ENCODE peak calls at places on chromosomes 12 and 14, in five cellular contexts. One of them, this sample, is unnamed.

GRCh38 chr12:25458047-25458552 is 95.0 kb downstream of the LMNTD1 start:
- DNase-seq in CD8-positive, alpha-beta memory T cell: no peak
- DNase-seq in frontal cortex: peak
- DNase-seq in activated T-helper 1 cell treated with anti-CD3 and anti-CD28 coated beads, Interleukin-12 subunit alpha, Interleukin-12 subunit beta, Interleukin-2, Interleukin-4 antibody, amounts not matched to agents 30 ng/mL and 10 ng/mL and 1 ng/mL, durations not matched to agents 14 hours and 24 hours and 36 hours: no peak
- DNase-seq in NCI-H510A treated with DMSO at 0.1 percent for 48 hours: no peak
- DNase-seq in this sample: no peak

GRCh38 chr14:83441801-83442200 is 1908.1 kb upstream of the SEL1L start:
- DNase-seq in activated T-helper 1 cell treated with anti-CD3 and anti-CD28 coated beads, Interleukin-12 subunit alpha, Interleukin-12 subunit beta, Interleukin-2, Interleukin-4 antibody, amounts not matched to agents 30 ng/mL and 10 ng/mL and 1 ng/mL, durations not matched to agents 14 hours and 24 hours and 36 hours: no peak
- DNase-seq in CD8-positive, alpha-beta memory T cell: no peak
- DNase-seq in frontal cortex: no peak
- DNase-seq in NCI-H510A treated with DMSO at 0.1 percent for 48 hours: no peak
- DNase-seq in this sample: no peak

GRCh38 chr14:101507306-101508150 is 53.8 kb upstream of the DIO3 start:
- DNase-seq in NCI-H510A treated with DMSO at 0.1 percent for 48 hours: no peak
- DNase-seq in frontal cortex: no peak
- DNase-seq in CD8-positive, alpha-beta memory T cell: no peak
- DNase-seq in activated T-helper 1 cell treated with anti-CD3 and anti-CD28 coated beads, Interleukin-12 subunit alpha, Interleukin-12 subunit beta, Interleukin-2, Interleukin-4 antibody, amounts not matched to agents 30 ng/mL and 10 ng/mL and 1 ng/mL, durations not matched to agents 14 hours and 24 hours and 36 hours: no peak
- DNase-seq in this sample: no peak

GRCh38 chr12:100141666-100141997 is 1.0 kb downstream of the BLTP3B start:
- DNase-seq in frontal cortex: no peak
- DNase-seq in CD8-positive, alpha-beta memory T cell: no peak
- DNase-seq in NCI-H510A treated with DMSO at 0.1 percent for 48 hours: no peak
- DNase-seq in activated T-helper 1 cell treated with anti-CD3 and anti-CD28 coated beads, Interleukin-12 subunit alpha, Interleukin-12 subunit beta, Interleukin-2, Interleukin-4 antibody, amounts not matched to agents 30 ng/mL and 10 ng/mL and 1 ng/mL, durations not matched to agents 14 hours and 24 hours and 36 hours: peak
- DNase-seq in this sample: no peak

GRCh38 chr14:24053548-24054323 is 1.9 kb downstream of the CARMIL3 start:
- DNase-seq in CD8-positive, alpha-beta memory T cell: no peak
- DNase-seq in activated T-helper 1 cell treated with anti-CD3 and anti-CD28 coated beads, Interleukin-12 subunit alpha, Interleukin-12 subunit beta, Interleukin-2, Interleukin-4 antibody, amounts not matched to agents 30 ng/mL and 10 ng/mL and 1 ng/mL, durations not matched to agents 14 hours and 24 hours and 36 hours: no peak
- DNase-seq in frontal cortex: no peak
- DNase-seq in NCI-H510A treated with DMSO at 0.1 percent for 48 hours: no peak
- DNase-seq in this sample: no peak

GRCh38 chr12:65656156-65656885 is 168.0 kb upstream of the HMGA2 start:
- DNase-seq in frontal cortex: no peak
- DNase-seq in NCI-H510A treated with DMSO at 0.1 percent for 48 hours: no peak
- DNase-seq in activated T-helper 1 cell treated with anti-CD3 and anti-CD28 coated beads, Interleukin-12 subunit alpha, Interleukin-12 subunit beta, Interleukin-2, Interleukin-4 antibody, amounts not matched to agents 30 ng/mL and 10 ng/mL and 1 ng/mL, durations not matched to agents 14 hours and 24 hours and 36 hours: no peak
- DNase-seq in CD8-positive, alpha-beta memory T cell: no peak
- DNase-seq in this sample: no peak

GRCh38 chr12:87119713-87120112 is 863.5 kb upstream of the MGAT4C start:
- DNase-seq in CD8-positive, alpha-beta memory T cell: no peak
- DNase-seq in activated T-helper 1 cell treated with anti-CD3 and anti-CD28 coated beads, Interleukin-12 subunit alpha, Interleukin-12 subunit beta, Interleukin-2, Interleukin-4 antibody, amounts not matched to agents 30 ng/mL and 10 ng/mL and 1 ng/mL, durations not matched to agents 14 hours and 24 hours and 36 hours: no peak
- DNase-seq in NCI-H510A treated with DMSO at 0.1 percent for 48 hours: no peak
- DNase-seq in frontal cortex: no peak
- DNase-seq in this sample: no peak

GRCh38 chr12:73361156-73361866 is 1089.1 kb downstream of the TRHDE start:
- DNase-seq in CD8-positive, alpha-beta memory T cell: no peak
- DNase-seq in activated T-helper 1 cell treated with anti-CD3 and anti-CD28 coated beads, Interleukin-12 subunit alpha, Interleukin-12 subunit beta, Interleukin-2, Interleukin-4 antibody, amounts not matched to agents 30 ng/mL and 10 ng/mL and 1 ng/mL, durations not matched to agents 14 hours and 24 hours and 36 hours: no peak
- DNase-seq in NCI-H510A treated with DMSO at 0.1 percent for 48 hours: no peak
- DNase-seq in frontal cortex: no peak
- DNase-seq in this sample: no peak

GRCh38 chr12:15152456-15152855 is 68.8 kb downstream of the RERG start:
- DNase-seq in frontal cortex: no peak
- DNase-seq in activated T-helper 1 cell treated with anti-CD3 and anti-CD28 coated beads, Interleukin-12 subunit alpha, Interleukin-12 subunit beta, Interleukin-2, Interleukin-4 antibody, amounts not matched to agents 30 ng/mL and 10 ng/mL and 1 ng/mL, durations not matched to agents 14 hours and 24 hours and 36 hours: no peak
- DNase-seq in CD8-positive, alpha-beta memory T cell: no peak
- DNase-seq in NCI-H510A treated with DMSO at 0.1 percent for 48 hours: no peak
- DNase-seq in this sample: no peak

GRCh38 chr12:31323466-31324115 is 2.4 kb downstream of the SINHCAF start:
- DNase-seq in frontal cortex: no peak
- DNase-seq in activated T-helper 1 cell treated with anti-CD3 and anti-CD28 coated beads, Interleukin-12 subunit alpha, Interleukin-12 subunit beta, Interleukin-2, Interleukin-4 antibody, amounts not matched to agents 30 ng/mL and 10 ng/mL and 1 ng/mL, durations not matched to agents 14 hours and 24 hours and 36 hours: no peak
- DNase-seq in CD8-positive, alpha-beta memory T cell: no peak
- DNase-seq in NCI-H510A treated with DMSO at 0.1 percent for 48 hours: no peak
- DNase-seq in this sample: no peak

GRCh38 chr12:111228916-111229666 is 139.8 kb downstream of the PHETA1 start:
- DNase-seq in activated T-helper 1 cell treated with anti-CD3 and anti-CD28 coated beads, Interleukin-12 subunit alpha, Interleukin-12 subunit beta, Interleukin-2, Interleukin-4 antibody, amounts not matched to agents 30 ng/mL and 10 ng/mL and 1 ng/mL, durations not matched to agents 14 hours and 24 hours and 36 hours: no peak
- DNase-seq in frontal cortex: no peak
- DNase-seq in NCI-H510A treated with DMSO at 0.1 percent for 48 hours: no peak
- DNase-seq in CD8-positive, alpha-beta memory T cell: no peak
- DNase-seq in this sample: no peak

GRCh38 chr12:83826112-83826511 is 1086.5 kb downstream of the SLC6A15 start:
- DNase-seq in NCI-H510A treated with DMSO at 0.1 percent for 48 hours: no peak
- DNase-seq in frontal cortex: no peak
- DNase-seq in CD8-positive, alpha-beta memory T cell: no peak
- DNase-seq in activated T-helper 1 cell treated with anti-CD3 and anti-CD28 coated beads, Interleukin-12 subunit alpha, Interleukin-12 subunit beta, Interleukin-2, Interleukin-4 antibody, amounts not matched to agents 30 ng/mL and 10 ng/mL and 1 ng/mL, durations not matched to agents 14 hours and 24 hours and 36 hours: peak
- DNase-seq in this sample: no peak

GRCh38 chr14:30142216-30142615 is 214.6 kb upstream of the PRKD1 start:
- DNase-seq in CD8-positive, alpha-beta memory T cell: no peak
- DNase-seq in activated T-helper 1 cell treated with anti-CD3 and anti-CD28 coated beads, Interleukin-12 subunit alpha, Interleukin-12 subunit beta, Interleukin-2, Interleukin-4 antibody, amounts not matched to agents 30 ng/mL and 10 ng/mL and 1 ng/mL, durations not matched to agents 14 hours and 24 hours and 36 hours: no peak
- DNase-seq in frontal cortex: no peak
- DNase-seq in NCI-H510A treated with DMSO at 0.1 percent for 48 hours: no peak
- DNase-seq in this sample: no peak